ENCODE peak calls at places on chromosomes 12 and 14, in nine cellular contexts. U is IMR-90; L is Calu3; S is suprapubic skin; W is progenitor cell of endocrine pancreas; Q is uterus; H is OCI-LY7; Y is CD4-positive, alpha-beta T cell; K is fibroblast of pulmonary artery. R is an unnamed sample.

GRCh38 chr12:132398386-132398991 is 69.1 kb upstream of the GALNT9 start:
- DNase-seq in U (no peak), L (no peak), S (peak; percentile 45), W (no peak), Q (no peak), H (no peak), Y (no peak), K (no peak), R (no peak)

GRCh38 chr12:46701356-46701755 is 124.4 kb downstream of the SLC38A4 start:
- DNase-seq in U (no peak), L (no peak), S (no peak), W (no peak), Q (no peak), H (no peak), Y (no peak), K (no peak), R (no peak)

GRCh38 chr14:57390037-57390805 is at the start of gene NAA30:
- DNase-seq in U (peak; percentile 92), L (peak; percentile 92), S (peak; percentile 94), W (peak; percentile 91), Q (peak; percentile 92), H (peak; percentile 96), Y (peak; percentile 91), K (peak; percentile 95), R (peak; percentile 79)

GRCh38 chr12:99450231-99450630 is 197.3 kb upstream of the GARIN6 start:
- DNase-seq in U (no peak), L (no peak), S (no peak), W (no peak), Q (no peak), H (no peak), Y (no peak), K (no peak), R (no peak)

GRCh38 chr14:31954991-31955390 is 122.1 kb upstream of the ARHGAP5 start:
- DNase-seq in U (peak; percentile 18), L (no peak), S (no peak), W (no peak), Q (no peak), H (no peak), Y (no peak), K (no peak), R (no peak)

GRCh38 chr14:57898837-57899572 is 33.1 kb upstream of the SLC35F4 start:
- DNase-seq in U (no peak), L (no peak), S (no peak), W (no peak), Q (no peak), H (no peak), Y (no peak), K (no peak), R (no peak)

GRCh38 chr12:12693111-12693671 is 2.8 kb downstream of the GPR19 start:
- DNase-seq in U (no peak), L (no peak), S (no peak), W (no peak), Q (no peak), H (no peak), Y (no peak), K (no peak), R (no peak)

GRCh38 chr12:49697808-49698207 is 9.4 kb downstream of the FMNL3 start:
- DNase-seq in U (no peak), L (no peak), S (no peak), W (no peak), Q (no peak), H (no peak), Y (no peak), K (no peak), R (no peak)

GRCh38 chr12:102514696-102515095 is 34.3 kb upstream of the IGF1 start:
- DNase-seq in U (no peak), L (no peak), S (no peak), W (no peak), Q (no peak), H (no peak), Y (no peak), K (no peak), R (no peak)

GRCh38 chr12:47280543-47281330 is 201.0 kb upstream of the AMIGO2 start:
- DNase-seq in U (no peak), L (no peak), S (no peak), W (no peak), Q (no peak), H (no peak), Y (no peak), K (no peak), R (no peak)

DNA sequence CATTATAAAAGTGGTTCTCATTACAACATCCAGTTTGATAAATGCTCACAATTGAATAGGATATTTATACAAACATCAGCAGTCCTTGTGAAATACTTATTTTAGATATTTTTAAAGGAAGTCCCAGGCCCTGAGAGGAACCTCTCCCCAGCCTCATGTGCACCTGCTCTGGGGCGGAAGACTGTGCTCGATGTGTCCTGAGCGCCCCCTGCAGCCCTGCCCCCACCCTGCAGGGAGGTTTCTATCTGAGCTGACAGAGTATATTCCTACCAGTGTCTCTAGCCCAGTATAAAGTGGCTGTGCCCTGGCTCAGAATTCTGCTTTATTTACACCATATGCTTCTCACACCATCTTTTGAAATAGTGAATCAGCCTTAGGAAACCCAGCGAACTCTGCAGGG is 1349.1 kb downstream of the TMEM121 start:
- DNase-seq in U (no peak), L (peak; percentile 56), S (no peak), W (no peak), Q (no peak), H (peak; percentile 86), Y (peak; percentile 41), K (no peak), R (no peak)
- TF ChIP-seq CTCF in U (no peak), L (peak; percentile 26), S (no peak), W (no peak), Q (no peak), H (peak; percentile 92), Y (peak; percentile 32), K (no peak), R (peak; percentile 39)

DNA sequence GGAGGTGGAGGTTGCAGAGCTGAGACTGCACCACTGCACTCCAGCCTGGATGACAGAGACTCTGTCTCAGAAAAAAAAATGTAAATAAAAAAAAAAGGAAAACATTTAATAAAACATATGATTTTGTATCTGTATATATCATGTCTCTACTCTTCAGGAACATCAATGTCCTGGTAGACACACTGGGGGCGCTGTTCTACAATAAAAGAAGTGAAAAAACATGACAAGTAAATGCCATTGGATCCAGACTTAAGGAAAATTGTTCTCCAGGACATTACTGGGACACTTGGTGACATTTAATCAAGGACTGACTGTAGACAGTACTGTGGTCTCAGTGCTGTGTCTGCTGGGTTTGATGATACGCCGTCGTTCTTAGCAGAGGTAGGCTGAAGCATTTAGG is 15.5 kb upstream of the KLC1 start:
- DNase-seq in U (no peak), L (no peak), S (no peak), W (no peak), Q (no peak), H (no peak), Y (no peak), K (peak; percentile 36), R (no peak)
- TF ChIP-seq CTCF in U (peak; percentile 43), L (no peak), S (no peak), W (no peak), Q (no peak), H (peak; percentile 70), Y (no peak), K (peak; percentile 32), R (no peak)

GRCh38 chr12:31387011-31387410 is 61.1 kb upstream of the SINHCAF start:
- DNase-seq in U (no peak), L (no peak), S (no peak), W (no peak), Q (no peak), H (no peak), Y (no peak), K (no peak), R (no peak)
- TF ChIP-seq CTCF in U (no peak), L (no peak), S (no peak), W (no peak), Q (no peak), H (no peak), Y (no peak), K (no peak), R (no peak)

DNA sequence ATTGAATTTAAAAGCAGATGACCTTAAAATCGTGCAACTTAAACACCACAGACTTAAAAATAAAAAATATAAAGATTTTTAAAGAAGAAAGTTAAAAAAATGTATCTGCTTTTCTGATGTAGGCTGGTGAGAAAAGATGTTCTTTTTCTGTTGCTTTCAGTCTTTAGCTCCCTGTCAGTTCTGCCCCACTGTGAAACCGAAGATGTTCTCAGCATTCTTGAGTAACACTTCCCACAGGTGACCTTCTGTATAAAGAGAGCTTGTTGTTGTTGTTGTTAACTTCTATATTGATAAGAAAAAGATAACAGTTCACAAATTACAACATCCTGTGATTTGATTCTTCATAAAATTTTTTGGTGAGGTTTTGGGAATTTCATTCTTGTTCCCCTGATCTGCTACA is 377.9 kb upstream of the RGS6 start:
- DNase-seq in U (no peak), L (no peak), S (no peak), W (no peak), Q (no peak), H (peak; percentile 51), Y (no peak), K (no peak), R (no peak)
- TF ChIP-seq CTCF in U (no peak), L (no peak), S (no peak), W (no peak), Q (no peak), H (no peak), Y (no peak), K (no peak), R (no peak)

DNA sequence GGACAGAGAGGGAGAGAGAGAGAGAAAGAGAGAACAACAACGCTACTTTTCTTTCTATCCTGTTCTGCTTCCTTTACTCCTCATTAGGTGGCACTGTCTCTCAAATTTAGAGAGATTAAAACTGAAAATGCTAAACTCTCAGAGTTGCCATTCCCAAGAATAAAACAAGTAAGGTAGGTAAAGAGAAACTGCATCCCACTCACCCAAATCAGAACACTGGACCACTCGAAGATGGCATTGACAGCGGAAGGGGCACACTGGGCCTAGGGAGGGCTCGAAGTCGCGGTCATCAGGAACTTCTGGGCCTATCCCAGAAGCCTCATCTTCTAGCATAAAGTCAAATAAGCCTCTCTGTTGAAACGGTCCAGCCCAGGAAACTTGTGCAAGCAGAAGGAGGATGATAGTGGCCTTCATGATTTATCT is 4.5 kb downstream of the DCN start:
- DNase-seq in U (peak; percentile 62), L (no peak), S (peak; percentile 57), W (no peak), Q (peak; percentile 43), H (no peak), Y (no peak), K (peak; percentile 70), R (peak; percentile 16)
- TF ChIP-seq CTCF in U (peak; percentile 70), L (peak; percentile 19), S (no peak), W (peak; percentile 41), Q (peak; percentile 65), H (peak; percentile 58), Y (peak; percentile 7), K (peak; percentile 69), R (peak; percentile 54)

R was measured in kidney epithelial cell.